ENCODE peak calls at places on chromosomes 7 and 10, in six cellular contexts. One of them, this sample, is unnamed.

GRCh38 chr7:104296900-104297299 is 31.5 kb upstream of the LHFPL3 start:
- DNase-seq in AG04450: no peak
- DNase-seq in esophagus muscularis mucosa: no peak
- DNase-seq in mesothelial cell of epicardium: no peak
- DNase-seq in heart right ventricle: no peak
- DNase-seq in lung: no peak
- DNase-seq in this sample: no peak

GRCh38 chr10:28020993-28021982 is 22.4 kb upstream of the ODAD2 start:
- DNase-seq in heart right ventricle: no peak
- DNase-seq in AG04450: no peak
- DNase-seq in mesothelial cell of epicardium: no peak
- DNase-seq in esophagus muscularis mucosa: no peak
- DNase-seq in lung: no peak
- DNase-seq in this sample: no peak

GRCh38 chr7:25696565-25696964 is 455.4 kb upstream of the NFE2L3 start:
- DNase-seq in lung: no peak
- DNase-seq in mesothelial cell of epicardium: no peak
- DNase-seq in AG04450: no peak
- DNase-seq in esophagus muscularis mucosa: no peak
- DNase-seq in heart right ventricle: no peak
- DNase-seq in this sample: no peak

GRCh38 chr10:91607661-91608442 is 25.0 kb downstream of the PPP1R3C start:
- DNase-seq in AG04450: no peak
- DNase-seq in heart right ventricle: no peak
- DNase-seq in lung: no peak
- DNase-seq in esophagus muscularis mucosa: no peak
- DNase-seq in mesothelial cell of epicardium: no peak
- DNase-seq in this sample: no peak

GRCh38 chr10:22701132-22701851 is 13.1 kb downstream of the PIP4K2A start:
- DNase-seq in mesothelial cell of epicardium: no peak
- DNase-seq in AG04450: no peak
- DNase-seq in lung: no peak
- DNase-seq in esophagus muscularis mucosa: no peak
- DNase-seq in heart right ventricle: no peak
- DNase-seq in this sample: no peak

GRCh38 chr7:1919539-1920265 is 249.6 kb downstream of the ELFN1 start:
- DNase-seq in AG04450: no peak
- DNase-seq in lung: no peak
- DNase-seq in mesothelial cell of epicardium: no peak
- DNase-seq in esophagus muscularis mucosa: no peak
- DNase-seq in heart right ventricle: peak; percentile 42
- DNase-seq in this sample: no peak

GRCh38 chr7:78620931-78621330 is 822.4 kb downstream of the PHTF2 start:
- DNase-seq in lung: no peak
- DNase-seq in mesothelial cell of epicardium: no peak
- DNase-seq in AG04450: no peak
- DNase-seq in heart right ventricle: no peak
- DNase-seq in esophagus muscularis mucosa: no peak
- DNase-seq in this sample: no peak

GRCh38 chr7:121328508-121329459 is at the start of gene WNT16:
- DNase-seq in AG04450: no peak
- DNase-seq in heart right ventricle: no peak
- DNase-seq in mesothelial cell of epicardium: no peak
- DNase-seq in esophagus muscularis mucosa: no peak
- DNase-seq in lung: no peak
- DNase-seq in this sample: no peak

GRCh38 chr7:65955718-65956117 is 26.3 kb downstream of the GUSB start:
- DNase-seq in lung: no peak
- DNase-seq in AG04450: no peak
- DNase-seq in heart right ventricle: no peak
- DNase-seq in esophagus muscularis mucosa: no peak
- DNase-seq in mesothelial cell of epicardium: no peak
- DNase-seq in this sample: no peak

GRCh38 chr10:91340613-91341362 is 69.4 kb upstream of the HECTD2 start:
- DNase-seq in AG04450: peak; percentile 55
- DNase-seq in heart right ventricle: no peak
- DNase-seq in lung: no peak
- DNase-seq in mesothelial cell of epicardium: no peak
- DNase-seq in esophagus muscularis mucosa: no peak
- DNase-seq in this sample: no peak

GRCh38 chr10:29150010-29150409 is 138.9 kb upstream of the LYZL1 start:
- DNase-seq in AG04450: no peak
- DNase-seq in esophagus muscularis mucosa: no peak
- DNase-seq in heart right ventricle: peak; percentile 47
- DNase-seq in mesothelial cell of epicardium: no peak
- DNase-seq in lung: peak; percentile 34
- DNase-seq in this sample: no peak

GRCh38 chr10:11551915-11552602 is 59.4 kb downstream of the USP6NL start:
- DNase-seq in lung: no peak
- DNase-seq in heart right ventricle: no peak
- DNase-seq in esophagus muscularis mucosa: no peak
- DNase-seq in mesothelial cell of epicardium: no peak
- DNase-seq in AG04450: peak; percentile 74
- DNase-seq in this sample: no peak

GRCh38 chr10:90313548-90314325 is 544.1 kb downstream of the HTR7 start:
- DNase-seq in mesothelial cell of epicardium: no peak
- DNase-seq in heart right ventricle: no peak
- DNase-seq in esophagus muscularis mucosa: no peak
- DNase-seq in lung: no peak
- DNase-seq in AG04450: no peak
- DNase-seq in this sample: no peak

GRCh38 chr7:115475774-115476407 is 554.0 kb downstream of the MDFIC start:
- DNase-seq in esophagus muscularis mucosa: no peak
- DNase-seq in AG04450: no peak
- DNase-seq in mesothelial cell of epicardium: no peak
- DNase-seq in lung: no peak
- DNase-seq in heart right ventricle: no peak
- DNase-seq in this sample: no peak

DNA sequence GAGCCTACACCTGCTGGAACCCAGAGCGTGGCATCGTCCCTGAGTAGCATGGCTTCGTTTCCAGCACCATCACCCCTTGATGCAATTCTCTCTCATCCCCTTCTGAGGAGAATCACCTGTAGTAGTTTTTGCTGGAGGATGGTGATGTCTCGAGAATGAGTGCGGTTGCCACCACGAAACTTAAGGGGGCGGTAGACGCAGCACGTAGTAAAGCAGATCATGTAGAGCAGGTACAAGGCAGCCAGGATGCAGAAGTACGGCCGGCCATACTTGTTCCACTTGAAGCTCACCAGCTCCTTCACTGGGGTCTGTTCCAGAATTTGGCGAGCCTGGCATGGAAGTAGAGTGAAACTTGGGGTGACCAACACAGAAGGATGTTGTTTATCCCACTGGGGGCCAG is 8.1 kb downstream of the TRPV5 start:
- DNase-seq in heart right ventricle: no peak
- DNase-seq in mesothelial cell of epicardium: no peak
- DNase-seq in lung: no peak
- DNase-seq in esophagus muscularis mucosa: no peak
- DNase-seq in AG04450: no peak
- DNase-seq in this sample: no peak
- TF ChIP-seq CTCF in heart right ventricle: no peak
- TF ChIP-seq CTCF in mesothelial cell of epicardium: no peak
- TF ChIP-seq CTCF in lung: no peak
- TF ChIP-seq CTCF in esophagus muscularis mucosa: no peak
- TF ChIP-seq CTCF in AG04450: no peak
- TF ChIP-seq CTCF in this sample: no peak

DNA sequence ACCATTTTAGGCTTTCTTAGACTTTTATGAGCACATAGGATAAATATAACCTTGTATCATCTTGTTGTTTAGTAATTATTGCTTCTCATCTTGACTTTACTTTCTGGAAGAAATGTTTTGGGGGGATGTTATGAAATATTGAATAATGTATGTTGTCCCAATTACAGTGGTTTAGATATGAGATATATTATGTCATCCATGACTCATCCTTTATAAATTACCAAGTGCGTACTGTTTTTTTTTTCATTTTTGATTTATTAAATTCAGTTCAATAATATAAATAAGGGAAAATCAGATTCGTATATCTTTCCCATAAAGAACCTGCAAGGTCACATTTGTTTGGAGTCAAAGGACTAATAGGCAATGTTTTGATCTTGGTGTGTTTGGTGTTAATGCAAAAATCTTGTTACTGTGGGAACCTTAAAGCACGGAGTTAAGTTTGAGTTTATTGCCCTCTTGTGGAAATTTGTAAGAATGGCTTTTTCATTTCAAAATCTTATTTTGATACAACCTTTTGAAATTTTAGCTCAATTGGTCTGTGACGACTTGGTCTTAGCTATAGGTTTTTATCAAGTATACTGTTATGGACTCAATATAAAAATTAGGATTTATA is 108.6 kb downstream of the SRI start:
- DNase-seq in mesothelial cell of epicardium: no peak
- DNase-seq in heart right ventricle: no peak
- DNase-seq in lung: no peak
- DNase-seq in AG04450: no peak
- DNase-seq in esophagus muscularis mucosa: no peak
- DNase-seq in this sample: no peak
- TF ChIP-seq CTCF in mesothelial cell of epicardium: peak; percentile 77
- TF ChIP-seq CTCF in heart right ventricle: peak; percentile 62
- TF ChIP-seq CTCF in lung: peak; percentile 18
- TF ChIP-seq CTCF in AG04450: peak; percentile 63
- TF ChIP-seq CTCF in esophagus muscularis mucosa: peak; percentile 52
- TF ChIP-seq CTCF in this sample: no peak

GRCh38 chr7:134327896-134328295 is 11.2 kb upstream of the SLC35B4 start:
- DNase-seq in heart right ventricle: no peak
- DNase-seq in mesothelial cell of epicardium: no peak
- DNase-seq in lung: peak; percentile 35
- DNase-seq in esophagus muscularis mucosa: no peak
- DNase-seq in AG04450: no peak
- DNase-seq in this sample: no peak
- TF ChIP-seq CTCF in heart right ventricle: peak; percentile 11
- TF ChIP-seq CTCF in mesothelial cell of epicardium: no peak
- TF ChIP-seq CTCF in lung: peak; percentile 4
- TF ChIP-seq CTCF in esophagus muscularis mucosa: peak; percentile 44
- TF ChIP-seq CTCF in AG04450: peak; percentile 69
- TF ChIP-seq CTCF in this sample: no peak

GRCh38 chr10:100007239-100008141 is 2.3 kb downstream of the DNMBP start:
- DNase-seq in heart right ventricle: no peak
- DNase-seq in lung: no peak
- DNase-seq in mesothelial cell of epicardium: no peak
- DNase-seq in AG04450: no peak
- DNase-seq in esophagus muscularis mucosa: no peak
- DNase-seq in this sample: no peak

GRCh38 chr10:100009793-100010676 is at the start of gene DNMBP:
- DNase-seq in lung: peak; percentile 74
- DNase-seq in AG04450: no peak
- DNase-seq in heart right ventricle: peak; percentile 88
- DNase-seq in esophagus muscularis mucosa: no peak
- DNase-seq in mesothelial cell of epicardium: peak; percentile 88
- DNase-seq in this sample: peak; percentile 35

GRCh38 chr10:100008708-100009282 is 952 bp downstream of the DNMBP start:
- DNase-seq in esophagus muscularis mucosa: no peak
- DNase-seq in lung: no peak
- DNase-seq in heart right ventricle: no peak
- DNase-seq in mesothelial cell of epicardium: no peak
- DNase-seq in AG04450: no peak
- DNase-seq in this sample: no peak

GRCh38 chr10:100008142-100008522 is 1.6 kb downstream of the DNMBP start:
- DNase-seq in lung: no peak
- DNase-seq in heart right ventricle: no peak
- DNase-seq in AG04450: no peak
- DNase-seq in esophagus muscularis mucosa: no peak
- DNase-seq in mesothelial cell of epicardium: no peak
- DNase-seq in this sample: no peak

DNA sequence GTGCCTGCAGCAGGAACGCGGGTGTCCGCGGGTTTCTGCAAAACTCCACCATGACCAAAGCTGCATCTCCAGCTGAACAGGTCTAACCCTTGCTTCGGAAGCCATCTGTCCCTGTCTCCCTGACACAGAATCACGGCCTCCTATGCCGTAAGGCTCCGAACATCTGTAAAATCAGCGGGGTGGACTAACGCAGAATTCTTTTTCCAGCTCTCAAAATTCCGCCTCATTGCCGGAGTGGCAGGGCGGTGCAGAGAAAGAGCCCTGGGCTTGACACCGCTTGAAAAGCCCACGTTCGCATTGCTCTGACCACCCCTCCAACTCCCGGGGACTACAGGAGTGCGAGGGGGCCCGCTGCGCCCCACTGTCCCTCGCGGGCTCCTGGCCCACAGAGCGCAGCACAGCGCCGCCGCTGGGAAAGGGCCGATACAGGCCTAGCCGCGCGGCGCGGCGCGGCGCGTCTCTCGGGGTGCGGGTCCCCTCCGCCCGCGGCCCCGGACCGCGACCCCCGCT is 409 bp downstream of the DNMBP start:
- DNase-seq in lung: no peak
- DNase-seq in mesothelial cell of epicardium: peak; percentile 72
- DNase-seq in AG04450: no peak
- DNase-seq in heart right ventricle: peak; percentile 19
- DNase-seq in esophagus muscularis mucosa: no peak
- DNase-seq in this sample: no peak
- TF ChIP-seq CTCF in lung: peak; percentile 42
- TF ChIP-seq CTCF in mesothelial cell of epicardium: no peak
- TF ChIP-seq CTCF in AG04450: peak; percentile 51
- TF ChIP-seq CTCF in heart right ventricle: peak; percentile 12
- TF ChIP-seq CTCF in esophagus muscularis mucosa: peak; percentile 40
- TF ChIP-seq CTCF in this sample: no peak

GRCh38 chr7:39414669-39415035 is 151.6 kb upstream of the YAE1 start:
- DNase-seq in mesothelial cell of epicardium: no peak
- DNase-seq in lung: no peak
- DNase-seq in AG04450: no peak
- DNase-seq in esophagus muscularis mucosa: no peak
- DNase-seq in heart right ventricle: no peak
- DNase-seq in this sample: no peak
- TF ChIP-seq CTCF in mesothelial cell of epicardium: no peak
- TF ChIP-seq CTCF in lung: no peak
- TF ChIP-seq CTCF in AG04450: no peak
- TF ChIP-seq CTCF in esophagus muscularis mucosa: no peak
- TF ChIP-seq CTCF in heart right ventricle: no peak
- TF ChIP-seq CTCF in this sample: no peak

DNA sequence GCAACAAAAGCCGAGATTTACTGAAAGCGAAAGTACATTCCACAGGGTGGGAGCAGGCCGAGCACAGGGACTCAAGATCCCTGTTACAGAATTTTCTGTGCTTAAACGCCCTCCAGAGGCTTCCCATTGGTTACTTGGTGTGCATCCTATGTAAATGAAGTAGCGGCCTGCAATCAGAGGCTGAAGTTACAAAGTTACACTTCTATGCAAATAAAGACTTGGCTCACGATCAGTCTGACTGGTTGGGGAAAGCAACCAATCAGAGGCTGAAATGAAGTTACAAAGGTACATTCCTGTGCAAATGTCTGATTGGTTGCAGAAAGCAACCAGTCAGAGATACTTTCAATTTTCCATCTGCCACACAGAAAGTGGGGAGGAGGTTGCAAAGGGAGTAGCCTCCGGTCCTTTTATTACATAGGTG is 4.1 kb downstream of the ACBD7 start:
- DNase-seq in heart right ventricle: no peak
- DNase-seq in AG04450: peak; percentile 88
- DNase-seq in mesothelial cell of epicardium: no peak
- DNase-seq in esophagus muscularis mucosa: no peak
- DNase-seq in lung: peak; percentile 52
- DNase-seq in this sample: no peak
- TF ChIP-seq CTCF in heart right ventricle: no peak
- TF ChIP-seq CTCF in AG04450: peak; percentile 2
- TF ChIP-seq CTCF in mesothelial cell of epicardium: no peak
- TF ChIP-seq CTCF in esophagus muscularis mucosa: no peak
- TF ChIP-seq CTCF in lung: peak; percentile 2
- TF ChIP-seq CTCF in this sample: no peak